ENCODE peak calls at places on chromosomes 5 and 9, in six cellular contexts. One of them, this sample, is unnamed.
A peak's percentile ranks its signal among the peaks of the same experiment; 100 is the strongest.

GRCh38 chr5:112857866-112858265 is 3.2 kb upstream of the SRP19 start:
- DNase-seq in HCT116: no peak
- DNase-seq in HepG2: no peak
- DNase-seq in SK-N-SH: no peak
- DNase-seq in GM12878: no peak
- DNase-seq in K562: no peak
- DNase-seq in this sample: no peak

GRCh38 chr5:180623411-180623834 is 26.0 kb downstream of the FLT4 start:
- DNase-seq in HCT116: no peak
- DNase-seq in HepG2: no peak
- DNase-seq in SK-N-SH: no peak
- DNase-seq in GM12878: no peak
- DNase-seq in K562: no peak
- DNase-seq in this sample: no peak

GRCh38 chr5:66744040-66744439 is 147.8 kb downstream of the MAST4 start:
- DNase-seq in HCT116: no peak
- DNase-seq in HepG2: no peak
- DNase-seq in SK-N-SH: no peak
- DNase-seq in GM12878: no peak
- DNase-seq in K562: no peak
- DNase-seq in this sample: no peak

GRCh38 chr5:137689306-137689705 is 46.6 kb downstream of the KLHL3 start:
- DNase-seq in HCT116: no peak
- DNase-seq in HepG2: no peak
- DNase-seq in SK-N-SH: no peak
- DNase-seq in GM12878: no peak
- DNase-seq in K562: no peak
- DNase-seq in this sample: no peak

GRCh38 chr5:151471276-151471675 is 23.9 kb downstream of the SLC36A1 start:
- DNase-seq in HCT116: no peak
- DNase-seq in HepG2: no peak
- DNase-seq in SK-N-SH: no peak
- DNase-seq in GM12878: no peak
- DNase-seq in K562: no peak
- DNase-seq in this sample: no peak

GRCh38 chr9:79233542-79233941 is 338.2 kb upstream of the TLE4 start:
- DNase-seq in HCT116: peak; percentile 22
- DNase-seq in HepG2: peak; percentile 33
- DNase-seq in SK-N-SH: peak; percentile 24
- DNase-seq in GM12878: no peak
- DNase-seq in K562: peak; percentile 8
- DNase-seq in this sample: peak; percentile 13

GRCh38 chr5:61949054-61949679 is 356.8 kb upstream of the KIF2A start:
- DNase-seq in HCT116: no peak
- DNase-seq in HepG2: no peak
- DNase-seq in SK-N-SH: no peak
- DNase-seq in GM12878: no peak
- DNase-seq in K562: no peak
- DNase-seq in this sample: no peak

GRCh38 chr5:5270161-5270560 is 130.0 kb downstream of the ADAMTS16 start:
- DNase-seq in HCT116: no peak
- DNase-seq in HepG2: no peak
- DNase-seq in SK-N-SH: no peak
- DNase-seq in GM12878: no peak
- DNase-seq in K562: no peak
- DNase-seq in this sample: no peak

GRCh38 chr9:89745601-89746376 is 141.0 kb downstream of the GADD45G start:
- DNase-seq in HCT116: no peak
- DNase-seq in HepG2: no peak
- DNase-seq in SK-N-SH: peak; percentile 59
- DNase-seq in GM12878: no peak
- DNase-seq in K562: no peak
- DNase-seq in this sample: no peak

GRCh38 chr9:18275313-18275990 is 198.5 kb upstream of the ADAMTSL1 start:
- DNase-seq in HCT116: no peak
- DNase-seq in HepG2: no peak
- DNase-seq in SK-N-SH: no peak
- DNase-seq in GM12878: no peak
- DNase-seq in K562: no peak
- DNase-seq in this sample: no peak

GRCh38 chr9:134474656-134475050 is 148.4 kb downstream of the RXRA start:
- DNase-seq in HCT116: no peak
- DNase-seq in HepG2: no peak
- DNase-seq in SK-N-SH: no peak
- DNase-seq in GM12878: no peak
- DNase-seq in K562: no peak
- DNase-seq in this sample: no peak

GRCh38 chr5:160278356-160278755 is 34.0 kb downstream of the CCNJL start:
- DNase-seq in HCT116: no peak
- DNase-seq in HepG2: no peak
- DNase-seq in SK-N-SH: no peak
- DNase-seq in GM12878: no peak
- DNase-seq in K562: no peak
- DNase-seq in this sample: no peak

GRCh38 chr9:16258191-16258590 is 612.3 kb downstream of the BNC2 start:
- DNase-seq in HCT116: no peak
- DNase-seq in HepG2: no peak
- DNase-seq in SK-N-SH: no peak
- DNase-seq in GM12878: no peak
- DNase-seq in K562: no peak
- DNase-seq in this sample: no peak

GRCh38 chr5:154610321-154611154 is 132.5 kb upstream of the HAND1 start:
- DNase-seq in HCT116: peak; percentile 76
- DNase-seq in HepG2: peak; percentile 55
- DNase-seq in SK-N-SH: peak; percentile 96
- DNase-seq in GM12878: peak; percentile 27
- DNase-seq in K562: peak; percentile 85
- DNase-seq in this sample: peak; percentile 57

GRCh38 chr5:10602031-10602806 is 38.3 kb downstream of the ANKRD33B start:
- DNase-seq in HCT116: no peak
- DNase-seq in HepG2: no peak
- DNase-seq in SK-N-SH: no peak
- DNase-seq in GM12878: no peak
- DNase-seq in K562: peak; percentile 67
- DNase-seq in this sample: no peak

GRCh38 chr5:75668988-75669760 is 48.1 kb downstream of the POC5 start:
- DNase-seq in HCT116: no peak
- DNase-seq in HepG2: peak; percentile 39
- DNase-seq in SK-N-SH: no peak
- DNase-seq in GM12878: peak; percentile 78
- DNase-seq in K562: peak; percentile 27
- DNase-seq in this sample: no peak

GRCh38 chr5:98791928-98792580 is 18.6 kb downstream of the RGMB start:
- DNase-seq in HCT116: no peak
- DNase-seq in HepG2: no peak
- DNase-seq in SK-N-SH: no peak
- DNase-seq in GM12878: no peak
- DNase-seq in K562: no peak
- DNase-seq in this sample: no peak

GRCh38 chr5:56534102-56534501 is 281.2 kb upstream of the MAP3K1 start:
- DNase-seq in HCT116: peak; percentile 24
- DNase-seq in HepG2: peak; percentile 46
- DNase-seq in SK-N-SH: no peak
- DNase-seq in GM12878: no peak
- DNase-seq in K562: peak; percentile 26
- DNase-seq in this sample: no peak

GRCh38 chr9:75956161-75956560 is 65.7 kb downstream of the PCSK5 start:
- DNase-seq in HCT116: no peak
- DNase-seq in HepG2: no peak
- DNase-seq in SK-N-SH: no peak
- DNase-seq in GM12878: no peak
- DNase-seq in K562: no peak
- DNase-seq in this sample: no peak

GRCh38 chr9:95100071-95100627 is 217.4 kb downstream of the FANCC start:
- DNase-seq in HCT116: no peak
- DNase-seq in HepG2: no peak
- DNase-seq in SK-N-SH: no peak
- DNase-seq in GM12878: no peak
- DNase-seq in K562: no peak
- DNase-seq in this sample: no peak

GRCh38 chr9:27549196-27549737 is 19.7 kb upstream of the MOB3B start:
- DNase-seq in HCT116: no peak
- DNase-seq in HepG2: no peak
- DNase-seq in SK-N-SH: no peak
- DNase-seq in GM12878: no peak
- DNase-seq in K562: no peak
- DNase-seq in this sample: no peak

GRCh38 chr5:180786398-180787005 is 16.1 kb downstream of the MGAT1 start:
- DNase-seq in HCT116: no peak
- DNase-seq in HepG2: no peak
- DNase-seq in SK-N-SH: no peak
- DNase-seq in GM12878: no peak
- DNase-seq in K562: no peak
- DNase-seq in this sample: no peak

GRCh38 chr9:118836891-118837290 is 532.3 kb downstream of the BRINP1 start:
- DNase-seq in HCT116: no peak
- DNase-seq in HepG2: no peak
- DNase-seq in SK-N-SH: no peak
- DNase-seq in GM12878: no peak
- DNase-seq in K562: no peak
- DNase-seq in this sample: no peak

GRCh38 chr5:156800982-156801381 is 49.1 kb upstream of the PPP1R2B start:
- DNase-seq in HCT116: no peak
- DNase-seq in HepG2: no peak
- DNase-seq in SK-N-SH: no peak
- DNase-seq in GM12878: no peak
- DNase-seq in K562: no peak
- DNase-seq in this sample: no peak

GRCh38 chr9:24552526-24552925 is 6.8 kb upstream of the IZUMO3 start:
- DNase-seq in HCT116: no peak
- DNase-seq in HepG2: no peak
- DNase-seq in SK-N-SH: no peak
- DNase-seq in GM12878: no peak
- DNase-seq in K562: no peak
- DNase-seq in this sample: no peak

GRCh38 chr5:132193165-132193694 is 34.4 kb downstream of the P4HA2 start:
- DNase-seq in HCT116: no peak
- DNase-seq in HepG2: no peak
- DNase-seq in SK-N-SH: no peak
- DNase-seq in GM12878: no peak
- DNase-seq in K562: no peak
- DNase-seq in this sample: no peak

GRCh38 chr5:113043491-113043931 is 66.9 kb downstream of the DCP2 start:
- DNase-seq in HCT116: no peak
- DNase-seq in HepG2: peak; percentile 7
- DNase-seq in SK-N-SH: peak; percentile 88
- DNase-seq in GM12878: no peak
- DNase-seq in K562: peak; percentile 23
- DNase-seq in this sample: no peak

GRCh38 chr5:56145106-56145505 is 88.0 kb downstream of the ANKRD55 start:
- DNase-seq in HCT116: no peak
- DNase-seq in HepG2: no peak
- DNase-seq in SK-N-SH: no peak
- DNase-seq in GM12878: no peak
- DNase-seq in K562: no peak
- DNase-seq in this sample: no peak

GRCh38 chr9:21801683-21802417 is 586 bp upstream of the MTAP start:
- DNase-seq in HCT116: peak; percentile 82
- DNase-seq in HepG2: peak; percentile 62
- DNase-seq in SK-N-SH: peak; percentile 74
- DNase-seq in GM12878: no peak
- DNase-seq in K562: no peak
- DNase-seq in this sample: no peak

GRCh38 chr5:133892306-133892705 is 76.1 kb downstream of the C5orf15 start:
- DNase-seq in HCT116: no peak
- DNase-seq in HepG2: no peak
- DNase-seq in SK-N-SH: no peak
- DNase-seq in GM12878: no peak
- DNase-seq in K562: no peak
- DNase-seq in this sample: no peak

GRCh38 chr5:133889271-133889905 is 79.0 kb downstream of the C5orf15 start:
- DNase-seq in HCT116: no peak
- DNase-seq in HepG2: no peak
- DNase-seq in SK-N-SH: no peak
- DNase-seq in GM12878: no peak
- DNase-seq in K562: no peak
- DNase-seq in this sample: no peak

GRCh38 chr5:133891390-133891789 is 77.0 kb downstream of the C5orf15 start:
- DNase-seq in HCT116: no peak
- DNase-seq in HepG2: no peak
- DNase-seq in SK-N-SH: no peak
- DNase-seq in GM12878: no peak
- DNase-seq in K562: no peak
- DNase-seq in this sample: no peak

GRCh38 chr5:133890308-133890707 is 78.1 kb downstream of the C5orf15 start:
- DNase-seq in HCT116: no peak
- DNase-seq in HepG2: no peak
- DNase-seq in SK-N-SH: no peak
- DNase-seq in GM12878: no peak
- DNase-seq in K562: no peak
- DNase-seq in this sample: no peak

DNA sequence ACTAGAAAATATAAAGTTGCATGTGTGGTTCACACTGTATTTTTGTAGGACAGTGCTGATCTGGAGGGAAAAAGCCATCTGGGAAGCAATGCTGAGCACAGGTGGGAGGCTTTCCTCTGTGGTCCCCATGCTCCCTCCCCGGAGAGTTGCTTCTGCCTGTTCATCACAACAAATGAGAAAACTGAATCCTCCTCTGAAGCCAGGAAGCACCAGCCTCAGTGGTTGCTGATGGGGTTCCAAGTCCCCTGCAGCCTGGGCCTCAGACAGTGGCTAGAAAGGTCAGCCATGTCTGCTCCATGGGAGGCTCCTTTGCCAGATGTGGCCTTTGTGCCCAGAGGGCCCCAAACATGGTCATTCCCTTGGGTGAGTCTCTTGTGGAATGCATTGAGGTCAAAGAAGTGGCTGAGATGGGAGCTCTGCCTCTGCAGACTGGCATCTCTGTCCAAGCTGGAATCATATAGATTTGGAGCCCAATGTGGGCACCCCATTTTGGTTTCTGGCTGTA is 77.6 kb downstream of the C5orf15 start:
- DNase-seq in HCT116: no peak
- DNase-seq in HepG2: no peak
- DNase-seq in SK-N-SH: no peak
- DNase-seq in GM12878: no peak
- DNase-seq in K562: no peak
- DNase-seq in this sample: no peak
- H3K27ac ChIP-seq in HCT116: no peak overlapping the region
- H3K27ac ChIP-seq in HepG2: no peak overlapping the region
- H3K27ac ChIP-seq in SK-N-SH: no peak overlapping the region
- H3K27ac ChIP-seq in GM12878: no peak overlapping the region
- H3K27ac ChIP-seq in K562: no peak overlapping the region
- H3K27ac ChIP-seq in this sample: no peak overlapping the region

GRCh38 chr5:90640484-90641059 is 82.0 kb downstream of the ADGRV1 start:
- DNase-seq in HCT116: no peak
- DNase-seq in HepG2: no peak
- DNase-seq in SK-N-SH: no peak
- DNase-seq in GM12878: peak; percentile 79
- DNase-seq in K562: no peak
- DNase-seq in this sample: no peak
- TF ChIP-seq REST in HCT116: no peak
- TF ChIP-seq REST in HepG2: no peak
- TF ChIP-seq REST in SK-N-SH: no peak
- TF ChIP-seq REST in GM12878: no peak
- TF ChIP-seq REST in K562: no peak
- TF ChIP-seq REST in this sample: no peak

GRCh38 chr9:136726118-136726517 is 13.7 kb downstream of the DIPK1B start:
- DNase-seq in HCT116: no peak
- DNase-seq in HepG2: no peak
- DNase-seq in SK-N-SH: no peak
- DNase-seq in GM12878: no peak
- DNase-seq in K562: no peak
- DNase-seq in this sample: no peak
- TF ChIP-seq SIN3A in HCT116: no peak
- TF ChIP-seq SIN3A in HepG2: no peak
- TF ChIP-seq SIN3A in SK-N-SH: no peak
- TF ChIP-seq SIN3A in GM12878: no peak
- TF ChIP-seq SIN3A in K562: no peak
- TF ChIP-seq SIN3A in this sample: no peak

GRCh38 chr5:142327111-142327842 is 2.5 kb upstream of the SPRY4 start:
- DNase-seq in HCT116: no peak
- DNase-seq in HepG2: no peak
- DNase-seq in SK-N-SH: no peak
- DNase-seq in GM12878: no peak
- DNase-seq in K562: no peak
- DNase-seq in this sample: no peak
- H3K27ac ChIP-seq in HCT116: peak overlapping the region; percentile 98
- H3K27ac ChIP-seq in HepG2: peak overlapping the region; percentile 93
- H3K27ac ChIP-seq in SK-N-SH: peak overlapping the region; percentile 98
- H3K27ac ChIP-seq in GM12878: no peak overlapping the region
- H3K27ac ChIP-seq in K562: peak overlapping the region; percentile 96
- H3K27ac ChIP-seq in this sample: peak overlapping the region; percentile 97

This sample was measured in Panc1.